ENCODE peak calls at places on chromosomes 11 and 22, in five cellular contexts. Z is transverse colon, B is Peyer's patch, M is body of pancreas, N is stomach. H is an unnamed sample.

GRCh38 chr11:61994981-61995380 is 27.5 kb upstream of the FTH1 start:
- DNase-seq in Z (no peak), B (no peak), M (no peak), N (no peak), H (no peak)

GRCh38 chr22:19641254-19641982 is 72.9 kb upstream of the SEPTIN5 start:
- DNase-seq in Z (no peak), B (peak), M (peak), N (no peak), H (peak)

GRCh38 chr11:83568474-83568873 is 282.3 kb upstream of the CCDC90B start:
- DNase-seq in Z (no peak), B (no peak), M (no peak), N (no peak), H (no peak)

GRCh38 chr11:134862796-134863195 is 450.8 kb upstream of the B3GAT1 start:
- DNase-seq in Z (no peak), B (no peak), M (no peak), N (no peak), H (no peak)

GRCh38 chr22:44338183-44338812 is 25.5 kb upstream of the SHISAL1 start:
- DNase-seq in Z (no peak), B (no peak), M (no peak), N (peak), H (no peak)

GRCh38 chr11:767238-767637 is 10.0 kb downstream of the GATD1 start:
- DNase-seq in Z (no peak), B (no peak), M (no peak), N (no peak), H (no peak)

GRCh38 chr22:17159504-17159951 is 451 bp upstream of the HDHD5 start:
- DNase-seq in Z (peak), B (peak), M (peak), N (peak), H (peak)

GRCh38 chr11:100778386-100778785 is 91.3 kb downstream of the ARHGAP42 start:
- DNase-seq in Z (no peak), B (no peak), M (no peak), N (no peak), H (no peak)

GRCh38 chr11:128488471-128488870 is 98.9 kb downstream of the ETS1 start:
- DNase-seq in Z (no peak), B (no peak), M (no peak), N (no peak), H (no peak)

GRCh38 chr11:66388746-66389386 is 17.3 kb upstream of the SLC29A2 start:
- DNase-seq in Z (peak), B (peak), M (peak), N (peak), H (peak)

GRCh38 chr11:87173185-87174039 is 135.7 kb downstream of the TMEM135 start:
- DNase-seq in Z (no peak), B (no peak), M (peak), N (no peak), H (no peak)

GRCh38 chr22:46390652-46391301 is 55.3 kb downstream of the TRMU start:
- DNase-seq in Z (peak), B (peak), M (peak), N (peak), H (no peak)

GRCh38 chr11:88709567-88709966 is 356.2 kb downstream of the GRM5 start:
- DNase-seq in Z (no peak), B (no peak), M (no peak), N (no peak), H (no peak)

GRCh38 chr11:75492181-75492820 is 33.4 kb downstream of the GDPD5 start:
- DNase-seq in Z (peak), B (peak), M (no peak), N (peak), H (no peak)

GRCh38 chr11:110301032-110301431 is 4.6 kb upstream of the RDX start:
- DNase-seq in Z (no peak), B (no peak), M (no peak), N (no peak), H (no peak)

GRCh38 chr11:6968816-6969215 is 42.6 kb downstream of the ZNF215 start:
- DNase-seq in Z (no peak), B (no peak), M (no peak), N (no peak), H (no peak)

GRCh38 chr22:23119492-23120414 is 22.0 kb downstream of the RSPH14 start:
- DNase-seq in Z (no peak), B (peak), M (no peak), N (no peak), H (no peak)

GRCh38 chr11:100574894-100575769 is 112.0 kb upstream of the ARHGAP42 start:
- DNase-seq in Z (no peak), B (no peak), M (no peak), N (no peak), H (no peak)

GRCh38 chr22:33112606-33113005 is 54.4 kb upstream of the SYN3 start:
- DNase-seq in Z (no peak), B (no peak), M (no peak), N (no peak), H (no peak)

GRCh38 chr22:49480340-49480739 is 347.3 kb downstream of the BRD1 start:
- DNase-seq in Z (no peak), B (no peak), M (no peak), N (no peak), H (peak)

GRCh38 chr11:32231909-32232493 is 141.1 kb downstream of the RCN1 start:
- DNase-seq in Z (no peak), B (no peak), M (no peak), N (no peak), H (no peak)

GRCh38 chr11:27203077-27203476 is 159.9 kb downstream of the CCDC34 start:
- DNase-seq in Z (no peak), B (no peak), M (no peak), N (no peak), H (no peak)

GRCh38 chr11:27207025-27207650 is 155.9 kb downstream of the CCDC34 start:
- DNase-seq in Z (no peak), B (no peak), M (no peak), N (no peak), H (no peak)

GRCh38 chr11:27205779-27206549 is 157.1 kb downstream of the CCDC34 start:
- DNase-seq in Z (no peak), B (no peak), M (no peak), N (no peak), H (no peak)

GRCh38 chr11:27205269-27205668 is 157.7 kb downstream of the CCDC34 start:
- DNase-seq in Z (no peak), B (no peak), M (no peak), N (no peak), H (no peak)

GRCh38 chr11:27204527-27204926 is 158.5 kb downstream of the CCDC34 start:
- DNase-seq in Z (peak), B (peak), M (no peak), N (no peak), H (no peak)
- TF ChIP-seq CTCF in Z (no peak), B (peak), M (peak), N (no peak), H (no peak)

GRCh38 chr22:39314251-39314971 is 5.0 kb downstream of the RPL3 start:
- DNase-seq in Z (no peak), B (no peak), M (peak), N (no peak), H (no peak)
- TF ChIP-seq POLR2A in Z (no peak), B (no peak), M (no peak), N (no peak), H (no peak)

GRCh38 chr11:43360361-43361032 is 1.8 kb downstream of the TTC17 start:
- DNase-seq in Z (no peak), B (no peak), M (no peak), N (no peak), H (no peak)

GRCh38 chr11:43358670-43359431 is at the start of gene TTC17:
- DNase-seq in Z (peak), B (peak), M (peak), N (peak), H (peak)

GRCh38 chr11:43358308-43358669 is 431 bp upstream of the TTC17 start:
- DNase-seq in Z (no peak), B (no peak), M (no peak), N (no peak), H (no peak)

GRCh38 chr11:43354311-43354710 is 4.4 kb upstream of the TTC17 start:
- DNase-seq in Z (no peak), B (no peak), M (no peak), N (no peak), H (no peak)

GRCh38 chr11:43359432-43359818 is 705 bp downstream of the TTC17 start:
- DNase-seq in Z (peak), B (no peak), M (no peak), N (no peak), H (no peak)
- TF ChIP-seq CTCF in Z (no peak), B (no peak), M (no peak), N (no peak), H (no peak)

GRCh38 chr11:64341851-64342791 is 2.1 kb downstream of the CCDC88B start:
- DNase-seq in Z (peak), B (peak), M (peak), N (peak), H (peak)
- TF ChIP-seq POLR2A in Z (peak), B (peak), M (peak), N (peak), H (no peak)

H was measured in lower leg skin.